ENCODE peak calls at places on chromosomes 12 and 14, in five cellular contexts. One of them, this sample, is unnamed.

GRCh38 chr14:40413146-40413545 is 980.9 kb upstream of the FBXO33 start:
- DNase-seq in mucosa of descending colon: no peak
- DNase-seq in heart left ventricle: no peak
- DNase-seq in CD8-positive, alpha-beta T cell: no peak
- DNase-seq in lung: no peak
- DNase-seq in this sample: no peak

GRCh38 chr14:105163040-105163742 is 5.4 kb downstream of the JAG2 start:
- DNase-seq in mucosa of descending colon: no peak
- DNase-seq in heart left ventricle: no peak
- DNase-seq in CD8-positive, alpha-beta T cell: no peak
- DNase-seq in lung: no peak
- DNase-seq in this sample: no peak

GRCh38 chr12:6961278-6961694 is 9.2 kb downstream of the PHB2 start:
- DNase-seq in mucosa of descending colon: peak; percentile 76
- DNase-seq in heart left ventricle: peak; percentile 58
- DNase-seq in CD8-positive, alpha-beta T cell: peak; percentile 92
- DNase-seq in lung: peak; percentile 75
- DNase-seq in this sample: peak; percentile 81

GRCh38 chr14:104286086-104286485 is 147.7 kb downstream of the KIF26A start:
- DNase-seq in mucosa of descending colon: no peak
- DNase-seq in heart left ventricle: no peak
- DNase-seq in CD8-positive, alpha-beta T cell: no peak
- DNase-seq in lung: no peak
- DNase-seq in this sample: no peak

GRCh38 chr14:92589213-92589852 is 75.8 kb downstream of the RIN3 start:
- DNase-seq in mucosa of descending colon: peak; percentile 63
- DNase-seq in heart left ventricle: no peak
- DNase-seq in CD8-positive, alpha-beta T cell: no peak
- DNase-seq in lung: no peak
- DNase-seq in this sample: peak; percentile 37

GRCh38 chr14:62739647-62740046 is 305.6 kb downstream of the KCNH5 start:
- DNase-seq in mucosa of descending colon: no peak
- DNase-seq in heart left ventricle: no peak
- DNase-seq in CD8-positive, alpha-beta T cell: no peak
- DNase-seq in lung: no peak
- DNase-seq in this sample: no peak

GRCh38 chr12:1912580-1913376 is 5.7 kb downstream of the CACNA2D4 start:
- DNase-seq in mucosa of descending colon: no peak
- DNase-seq in heart left ventricle: no peak
- DNase-seq in CD8-positive, alpha-beta T cell: no peak
- DNase-seq in lung: peak; percentile 22
- DNase-seq in this sample: no peak

GRCh38 chr12:57965766-57966165 is 24.4 kb downstream of the ATP23 start:
- DNase-seq in mucosa of descending colon: no peak
- DNase-seq in heart left ventricle: no peak
- DNase-seq in CD8-positive, alpha-beta T cell: no peak
- DNase-seq in lung: no peak
- DNase-seq in this sample: no peak

GRCh38 chr12:49705479-49706267 is 1.5 kb downstream of the FMNL3 start:
- DNase-seq in mucosa of descending colon: peak; percentile 12
- DNase-seq in heart left ventricle: peak; percentile 33
- DNase-seq in CD8-positive, alpha-beta T cell: peak; percentile 22
- DNase-seq in lung: peak; percentile 28
- DNase-seq in this sample: peak; percentile 28

GRCh38 chr14:20314026-20314425 is 8.3 kb upstream of the TTC5 start:
- DNase-seq in mucosa of descending colon: no peak
- DNase-seq in heart left ventricle: no peak
- DNase-seq in CD8-positive, alpha-beta T cell: no peak
- DNase-seq in lung: no peak
- DNase-seq in this sample: no peak

GRCh38 chr12:119322324-119322723 is 12.2 kb upstream of the CCDC60 start:
- DNase-seq in mucosa of descending colon: no peak
- DNase-seq in heart left ventricle: no peak
- DNase-seq in CD8-positive, alpha-beta T cell: no peak
- DNase-seq in lung: no peak
- DNase-seq in this sample: no peak

GRCh38 chr12:62840311-62840710 is 94.6 kb downstream of the PPM1H start:
- DNase-seq in mucosa of descending colon: no peak
- DNase-seq in heart left ventricle: no peak
- DNase-seq in CD8-positive, alpha-beta T cell: no peak
- DNase-seq in lung: no peak
- DNase-seq in this sample: no peak

GRCh38 chr14:87196436-87196835 is 796.5 kb downstream of the GALC start:
- DNase-seq in mucosa of descending colon: no peak
- DNase-seq in heart left ventricle: no peak
- DNase-seq in CD8-positive, alpha-beta T cell: no peak
- DNase-seq in lung: no peak
- DNase-seq in this sample: no peak

GRCh38 chr14:56027916-56028637 is 90.1 kb upstream of the PELI2 start:
- DNase-seq in mucosa of descending colon: no peak
- DNase-seq in heart left ventricle: no peak
- DNase-seq in CD8-positive, alpha-beta T cell: no peak
- DNase-seq in lung: no peak
- DNase-seq in this sample: no peak

GRCh38 chr14:94514351-94514750 is 5.1 kb upstream of the SERPINA12 start:
- DNase-seq in mucosa of descending colon: no peak
- DNase-seq in heart left ventricle: no peak
- DNase-seq in CD8-positive, alpha-beta T cell: no peak
- DNase-seq in lung: no peak
- DNase-seq in this sample: no peak

GRCh38 chr12:105759172-105759571 is 379.6 kb downstream of the NUAK1 start:
- DNase-seq in mucosa of descending colon: no peak
- DNase-seq in heart left ventricle: no peak
- DNase-seq in CD8-positive, alpha-beta T cell: no peak
- DNase-seq in lung: no peak
- DNase-seq in this sample: no peak

DNA sequence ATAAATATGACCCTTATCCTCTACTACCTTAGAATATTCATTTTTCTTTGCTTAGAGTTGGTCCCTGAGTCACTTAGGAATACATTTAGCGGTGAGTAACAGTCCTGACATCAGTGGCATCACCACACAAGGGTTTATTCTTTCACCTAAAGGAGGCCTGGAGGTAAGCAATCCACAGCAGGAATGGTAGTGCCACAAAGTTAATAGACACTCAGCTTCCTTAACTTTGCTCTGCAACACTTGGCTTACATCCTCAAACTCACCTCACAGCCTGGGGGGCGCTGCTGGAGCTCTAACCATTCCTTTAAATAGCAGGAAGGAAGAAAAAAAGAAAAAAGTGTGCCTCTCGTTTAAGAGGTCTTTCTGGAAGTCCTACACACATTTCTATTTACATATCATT is 29.1 kb downstream of the BBOF1 start:
- DNase-seq in mucosa of descending colon: no peak
- DNase-seq in heart left ventricle: no peak
- DNase-seq in CD8-positive, alpha-beta T cell: no peak
- DNase-seq in lung: no peak
- DNase-seq in this sample: no peak
- TF ChIP-seq CTCF in mucosa of descending colon: no peak
- TF ChIP-seq CTCF in heart left ventricle: no peak
- TF ChIP-seq CTCF in CD8-positive, alpha-beta T cell: no peak
- TF ChIP-seq CTCF in lung: no peak
- TF ChIP-seq CTCF in this sample: no peak

GRCh38 chr12:59403259-59403932 is 192.4 kb upstream of the SLC16A7 start:
- DNase-seq in mucosa of descending colon: peak; percentile 77
- DNase-seq in heart left ventricle: no peak
- DNase-seq in CD8-positive, alpha-beta T cell: peak; percentile 27
- DNase-seq in lung: peak; percentile 45
- DNase-seq in this sample: peak; percentile 48

GRCh38 chr12:59401862-59402261 is 194.0 kb upstream of the SLC16A7 start:
- DNase-seq in mucosa of descending colon: no peak
- DNase-seq in heart left ventricle: no peak
- DNase-seq in CD8-positive, alpha-beta T cell: no peak
- DNase-seq in lung: no peak
- DNase-seq in this sample: no peak

GRCh38 chr12:59405992-59406391 is 189.8 kb upstream of the SLC16A7 start:
- DNase-seq in mucosa of descending colon: no peak
- DNase-seq in heart left ventricle: no peak
- DNase-seq in CD8-positive, alpha-beta T cell: no peak
- DNase-seq in lung: no peak
- DNase-seq in this sample: no peak

GRCh38 chr12:59407799-59408198 is 188.0 kb upstream of the SLC16A7 start:
- DNase-seq in mucosa of descending colon: no peak
- DNase-seq in heart left ventricle: no peak
- DNase-seq in CD8-positive, alpha-beta T cell: no peak
- DNase-seq in lung: no peak
- DNase-seq in this sample: no peak

GRCh38 chr12:59404109-59404650 is 191.6 kb upstream of the SLC16A7 start:
- DNase-seq in mucosa of descending colon: no peak
- DNase-seq in heart left ventricle: no peak
- DNase-seq in CD8-positive, alpha-beta T cell: no peak
- DNase-seq in lung: no peak
- DNase-seq in this sample: no peak
- H3K4me3 ChIP-seq in mucosa of descending colon: no peak overlapping the region
- H3K4me3 ChIP-seq in heart left ventricle: no peak overlapping the region
- H3K4me3 ChIP-seq in CD8-positive, alpha-beta T cell: no peak overlapping the region
- H3K4me3 ChIP-seq in lung: no peak overlapping the region
- H3K4me3 ChIP-seq in this sample: no peak overlapping the region

GRCh38 chr12:96271469-96272199 is 77.5 kb downstream of the ELK3 start:
- DNase-seq in mucosa of descending colon: no peak
- DNase-seq in heart left ventricle: no peak
- DNase-seq in CD8-positive, alpha-beta T cell: no peak
- DNase-seq in lung: no peak
- DNase-seq in this sample: no peak
- H3K36me3 ChIP-seq in mucosa of descending colon: no peaks in the 10 kb centered on the region
- H3K36me3 ChIP-seq in heart left ventricle: peaks cover 14% of the 10 kb centered on the region
- H3K36me3 ChIP-seq in CD8-positive, alpha-beta T cell: peaks cover 7% of the 10 kb centered on the region
- H3K36me3 ChIP-seq in lung: peaks cover 32% of the 10 kb centered on the region
- H3K36me3 ChIP-seq in this sample: no peaks in the 10 kb centered on the region

GRCh38 chr12:100877776-100878175 is 83.2 kb downstream of the ANO4 start:
- DNase-seq in mucosa of descending colon: no peak
- DNase-seq in heart left ventricle: no peak
- DNase-seq in CD8-positive, alpha-beta T cell: no peak
- DNase-seq in lung: no peak
- DNase-seq in this sample: no peak
- TF ChIP-seq CTCF in mucosa of descending colon: no peak
- TF ChIP-seq CTCF in heart left ventricle: no peak
- TF ChIP-seq CTCF in CD8-positive, alpha-beta T cell: no peak
- TF ChIP-seq CTCF in lung: no peak
- TF ChIP-seq CTCF in this sample: no peak

DNA sequence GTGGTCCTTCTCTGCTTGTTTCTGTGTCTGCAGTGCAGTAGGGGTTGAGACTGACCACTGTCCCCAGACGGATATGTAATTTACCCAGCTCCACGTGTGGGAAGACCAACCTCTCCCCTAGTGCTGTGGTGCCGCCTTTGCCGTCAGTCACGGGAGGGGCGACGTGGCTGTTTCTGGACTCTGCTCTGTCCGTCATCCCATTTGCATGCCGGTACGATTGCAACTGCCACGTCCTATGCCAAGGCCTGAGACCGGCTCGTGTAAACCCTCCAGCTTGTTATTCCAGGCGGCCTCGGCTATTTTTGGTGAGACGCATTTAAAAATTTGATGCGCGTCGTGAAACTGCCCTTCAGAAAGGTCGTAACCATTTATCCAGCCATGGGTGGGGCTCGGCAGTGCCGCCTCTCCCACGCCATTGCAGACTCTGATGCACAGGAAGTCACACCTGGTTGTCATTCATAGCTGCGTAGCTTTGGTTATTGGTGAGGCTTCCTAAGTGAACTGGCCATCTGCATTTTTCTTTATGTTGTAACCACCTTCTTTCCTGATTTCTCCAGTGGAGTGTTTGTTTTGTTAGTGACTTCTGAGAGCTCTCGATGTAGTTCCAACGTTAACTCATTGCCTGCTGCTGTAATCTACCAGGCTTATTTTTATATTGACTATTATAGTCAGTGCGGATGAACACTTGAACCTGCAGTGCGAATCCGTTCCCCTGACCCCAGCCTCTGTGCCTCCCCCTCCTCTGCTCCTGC is 75.1 kb downstream of the ADGRD1 start:
- DNase-seq in mucosa of descending colon: peak; percentile 30
- DNase-seq in heart left ventricle: no peak
- DNase-seq in CD8-positive, alpha-beta T cell: no peak
- DNase-seq in lung: peak; percentile 46
- DNase-seq in this sample: no peak
- H3K4me3 ChIP-seq in mucosa of descending colon: no peak overlapping the region
- H3K4me3 ChIP-seq in heart left ventricle: no peak overlapping the region
- H3K4me3 ChIP-seq in CD8-positive, alpha-beta T cell: no peak overlapping the region
- H3K4me3 ChIP-seq in lung: no peak overlapping the region
- H3K4me3 ChIP-seq in this sample: no peak overlapping the region